ENCODE peak calls at places on chromosomes 1 and 21, in seven cellular contexts. L, F, X, K, J, Y and Q are unnamed samples.

GRCh38 chr1:183310753-183311465 is 107.3 kb downstream of the NMNAT2 start:
- DNase-seq in K (no peak), Y (peak; percentile 49), J (no peak), L (peak; percentile 26), X (no peak), F (no peak), Q (no peak)

GRCh38 chr1:61101461-61102440 is 19.4 kb downstream of the NFIA start:
- DNase-seq in L (no peak), Y (no peak), J (no peak), X (no peak), F (no peak), K (no peak), Q (peak; percentile 55)

GRCh38 chr1:41898191-41898713 is 20.5 kb downstream of the HIVEP3 start:
- DNase-seq in Y (peak; percentile 65), K (no peak), L (no peak), F (peak; percentile 27), J (peak; percentile 46), X (no peak), Q (peak; percentile 75)

GRCh38 chr1:31727195-31727594 is 23.4 kb upstream of the COL16A1 start:
- DNase-seq in K (peak; percentile 44), J (no peak), Y (no peak), F (no peak), L (no peak), X (no peak), Q (no peak)

GRCh38 chr1:91795601-91796389 is 90.2 kb downstream of the TGFBR3 start:
- DNase-seq in K (no peak), L (no peak), J (peak; percentile 32), F (no peak), X (no peak), Y (peak; percentile 83), Q (peak; percentile 87)

GRCh38 chr1:21590116-21590905 is 78.8 kb downstream of the RAP1GAP start:
- DNase-seq in J (no peak), F (no peak), X (no peak), L (no peak), Y (no peak), K (no peak), Q (no peak)

GRCh38 chr1:231857609-231858008 is 231.0 kb downstream of the DISC1 start:
- DNase-seq in Y (no peak), X (no peak), J (no peak), K (no peak), F (no peak), L (no peak), Q (no peak)

GRCh38 chr21:31395268-31395667 is 51.2 kb upstream of the TIAM1 start:
- DNase-seq in J (no peak), X (no peak), K (no peak), L (no peak), Y (no peak), F (no peak), Q (no peak)

GRCh38 chr1:203765029-203765837 is at the start of gene LAX1:
- DNase-seq in J (no peak), L (no peak), Y (no peak), K (no peak), F (peak; percentile 84), X (no peak), Q (no peak)

GRCh38 chr1:56304975-56305374 is 274.4 kb downstream of the PLPP3 start:
- DNase-seq in X (no peak), L (no peak), K (no peak), Y (no peak), J (no peak), F (no peak), Q (peak; percentile 91)
- TF ChIP-seq CTCF in X (no peak), L (no peak), K (no peak), Y (no peak), J (no peak), F (no peak), Q (no peak)

DNA sequence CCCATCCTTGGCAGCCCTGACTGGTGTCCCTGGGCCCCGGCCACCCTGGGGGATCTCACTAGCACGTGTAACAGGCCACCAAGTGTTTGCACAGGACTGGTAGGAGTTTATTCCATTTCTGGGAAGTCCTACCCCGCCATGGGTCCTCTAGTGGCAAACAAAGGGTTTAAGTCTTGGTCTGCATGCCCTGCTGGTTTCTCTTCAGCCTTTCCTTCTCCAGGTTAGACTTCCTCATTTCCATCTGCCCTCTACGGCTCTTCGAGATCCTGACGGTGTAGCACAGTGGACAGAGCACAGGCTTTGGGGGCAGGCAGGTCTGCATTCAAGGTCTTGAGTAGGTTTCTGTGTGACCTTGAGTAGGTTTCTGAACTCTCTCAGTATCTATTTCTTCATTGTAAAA is 2.8 kb downstream of the AGTRAP start:
- DNase-seq in J (no peak), X (no peak), F (no peak), K (no peak), L (no peak), Y (no peak), Q (no peak)
- H3K4me3 ChIP-seq in J (no peak overlapping the region), X (no peak overlapping the region), F (no peak overlapping the region), K (no peak overlapping the region), L (no peak overlapping the region), Y (no peak overlapping the region), Q (no peak overlapping the region)

GRCh38 chr1:119286587-119287181 is 81.9 kb upstream of the HAO2 start:
- DNase-seq in L (no peak), Y (peak; percentile 14), J (peak; percentile 65), K (no peak), X (peak; percentile 75), F (peak; percentile 61), Q (peak; percentile 31)
- TF ChIP-seq CTCF in L (peak; percentile 58), Y (peak; percentile 58), J (peak; percentile 65), K (peak; percentile 32), X (peak; percentile 77), F (peak; percentile 60), Q (peak; percentile 38)

DNA sequence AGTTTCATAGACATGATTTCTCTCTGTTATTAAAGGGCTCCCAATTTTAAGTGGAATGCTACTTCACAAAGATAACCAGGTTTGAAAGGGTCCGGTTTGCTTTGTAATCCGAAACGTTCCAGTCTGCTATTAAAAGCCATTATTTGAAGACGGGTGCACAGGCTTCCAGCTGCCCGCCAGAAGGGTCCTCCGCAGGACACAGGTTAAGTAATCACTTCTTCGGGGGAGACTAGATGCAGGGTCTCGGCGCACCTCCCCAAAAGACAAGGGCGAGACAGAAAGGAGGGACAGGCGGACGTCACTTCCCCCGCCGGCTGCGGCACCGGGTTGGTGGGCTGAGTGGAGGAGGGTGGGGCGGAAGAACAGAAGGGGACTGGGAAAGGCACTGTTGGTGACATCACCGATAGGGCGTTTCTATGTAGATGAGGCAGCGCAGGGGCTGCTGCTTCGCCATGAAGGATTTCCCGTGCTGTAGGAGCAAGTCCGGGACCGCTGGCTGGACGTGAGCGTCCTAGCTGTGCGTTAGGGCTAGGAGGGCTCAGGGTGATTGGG is 8.9 kb downstream of the RNU1-2 start:
- DNase-seq in L (peak; percentile 92), J (peak; percentile 100), F (peak; percentile 99), Y (peak; percentile 92), K (peak; percentile 100), X (peak; percentile 96), Q (peak; percentile 99)
- H3K4me3 ChIP-seq in L (peak overlapping the region; percentile 45), J (peak overlapping the region; percentile 86), F (peak overlapping the region; percentile 63), Y (peak overlapping the region; percentile 65), K (peak overlapping the region; percentile 44), X (peak overlapping the region; percentile 39), Q (peak overlapping the region; percentile 70)